ENCODE peak calls at places on chromosomes 5 and 9, in four cellular contexts. P, I, O and Y are unnamed samples. For H3K4me1, the result is how much of the 10 kb centered on the place peaks cover.

GRCh38 chr5:79611046-79611829 is 1.0 kb upstream of the TENT2 start:
- DNase-seq in I (no peak), O (no peak), P (no peak), Y (no peak)

GRCh38 chr9:14895806-14896205 is 14.4 kb downstream of the FREM1 start:
- DNase-seq in O (no peak), P (no peak), I (peak), Y (no peak)

GRCh38 chr5:158246661-158247060 is 387.7 kb upstream of the CLINT1 start:
- DNase-seq in P (no peak), I (no peak), O (no peak), Y (no peak)

GRCh38 chr5:132759114-132760042 is 12.2 kb downstream of the CCNI2 start:
- DNase-seq in I (peak), O (no peak), P (peak), Y (peak)

GRCh38 chr9:86809151-86809550 is 138.2 kb downstream of the GAS1 start:
- DNase-seq in I (no peak), O (no peak), P (no peak), Y (no peak)

GRCh38 chr5:26482076-26482816 is 556.1 kb downstream of the CDH9 start:
- DNase-seq in P (no peak), I (peak), O (no peak), Y (no peak)

GRCh38 chr5:56328753-56329560 is 95.8 kb upstream of the ANKRD55 start:
- DNase-seq in I (peak), P (no peak), O (no peak), Y (peak)

GRCh38 chr5:141680751-141681201 is 1.3 kb downstream of the ARAP3 start:
- DNase-seq in P (peak), I (peak), O (no peak), Y (no peak)

GRCh38 chr5:142722146-142722545 is 36.3 kb upstream of the FGF1 start:
- DNase-seq in I (no peak), O (no peak), P (no peak), Y (no peak)

GRCh38 chr5:926416-927171 is 33.9 kb downstream of the TRIP13 start:
- DNase-seq in I (no peak), P (no peak), O (peak), Y (no peak)

GRCh38 chr9:81661339-81661738 is 28.0 kb downstream of the TLE1 start:
- DNase-seq in P (peak), O (no peak), I (no peak), Y (no peak)

GRCh38 chr9:19994296-19994695 is 205.5 kb upstream of the SLC24A2 start:
- DNase-seq in I (peak), O (peak), P (no peak), Y (no peak)

GRCh38 chr9:84216151-84216550 is 124.4 kb downstream of the SLC28A3 start:
- DNase-seq in I (no peak), P (no peak), O (no peak), Y (no peak)

GRCh38 chr5:15496886-15497285 is 3.1 kb upstream of the FBXL7 start:
- DNase-seq in I (no peak), O (no peak), P (no peak), Y (no peak)

GRCh38 chr5:37810311-37810710 is 29.5 kb downstream of the GDNF start:
- DNase-seq in O (no peak), I (peak), P (no peak), Y (no peak)

DNA sequence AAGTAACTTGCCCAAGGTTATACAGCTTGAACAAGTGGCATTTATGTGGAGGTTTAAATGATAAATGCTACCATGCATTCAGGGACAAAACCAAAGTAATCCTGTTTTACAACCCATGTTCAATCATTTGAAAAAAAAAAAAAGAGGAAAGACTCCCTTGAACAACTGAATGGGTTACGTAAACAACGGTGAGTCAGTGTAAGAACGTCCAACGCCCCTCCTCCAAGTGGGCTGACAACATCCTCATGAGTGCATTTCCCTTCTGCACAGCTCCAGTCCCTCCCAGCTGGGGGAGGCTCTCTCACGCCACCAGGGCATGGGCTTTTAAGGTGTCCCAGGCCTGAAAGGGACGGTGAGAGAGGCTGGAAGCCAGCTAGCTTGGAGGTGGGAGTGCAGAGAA is 90.0 kb downstream of the PRRT1B start:
- DNase-seq in P (peak), O (peak), I (peak), Y (peak)
- TF ChIP-seq CTCF in P (no peak), O (peak), I (no peak), Y (peak)

GRCh38 chr9:110191616-110192015 is 16.3 kb downstream of the C9orf152 start:
- DNase-seq in O (no peak), I (no peak), P (no peak), Y (no peak)
- H3K4me1 ChIP-seq in O (under half), I (under half), P (under half), Y (under half)

GRCh38 chr5:16808021-16808420 is 128.1 kb downstream of the MYO10 start:
- DNase-seq in O (no peak), P (no peak), I (no peak), Y (no peak)

GRCh38 chr5:16807475-16807874 is 128.6 kb downstream of the MYO10 start:
- DNase-seq in O (no peak), I (no peak), P (no peak), Y (no peak)

GRCh38 chr5:16806691-16807433 is 129.2 kb downstream of the MYO10 start:
- DNase-seq in O (no peak), P (no peak), I (no peak), Y (no peak)

GRCh38 chr5:16803831-16804230 is 132.3 kb downstream of the MYO10 start:
- DNase-seq in O (no peak), I (no peak), P (no peak), Y (no peak)

DNA sequence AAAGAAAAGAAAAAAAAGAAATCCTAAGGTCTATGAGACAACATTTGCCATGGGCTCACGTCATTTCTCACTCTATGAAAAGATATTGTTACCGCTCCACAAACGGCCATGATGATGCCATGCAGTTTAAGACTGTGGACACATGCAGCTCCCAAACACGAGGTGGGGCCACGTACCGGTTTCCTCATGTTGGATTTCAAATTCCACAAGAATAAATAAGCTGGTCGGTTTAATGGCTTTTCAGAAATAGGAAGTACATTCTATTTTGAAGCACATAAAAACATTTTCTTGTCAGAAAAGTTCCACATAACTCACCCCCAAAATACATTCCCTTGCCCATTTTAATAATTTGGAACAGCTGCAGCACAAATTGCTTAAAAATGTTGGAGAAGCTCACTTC is 130.6 kb downstream of the MYO10 start:
- DNase-seq in I (no peak), O (no peak), P (no peak), Y (no peak)
- TF ChIP-seq CTCF in I (no peak), O (no peak), P (no peak), Y (no peak)

GRCh38 chr5:32232441-32233219 is 58.5 kb upstream of the GOLPH3 start:
- DNase-seq in O (peak), I (peak), P (peak), Y (peak)
- H3K4me1 ChIP-seq in O (under half), I (under half), P (under half), Y (under half)

GRCh38 chr5:77844408-77845272 is 68.5 kb upstream of the TBCA start:
- DNase-seq in P (no peak), O (peak), I (no peak), Y (no peak)
- TF ChIP-seq CTCF in P (no peak), O (no peak), I (no peak), Y (no peak)

GRCh38 chr9:37906312-37907239 is 2.6 kb upstream of the SLC25A51 start:
- DNase-seq in O (no peak), I (no peak), P (no peak), Y (no peak)
- H3K4me1 ChIP-seq in O (under half), I (under half), P (under half), Y (under half)

GRCh38 chr5:139841549-139841948 is 45.9 kb downstream of the PSD2 start:
- DNase-seq in O (no peak), P (no peak), I (no peak), Y (no peak)
- TF ChIP-seq CTCF in O (no peak), P (no peak), I (no peak), Y (no peak)

GRCh38 chr5:150603491-150603890 is 37.0 kb upstream of the SYNPO start:
- DNase-seq in O (no peak), P (no peak), I (no peak), Y (no peak)
- H3K4me1 ChIP-seq in O (under half), P (under half), I (under half), Y (under half)